ENCODE peak calls at places on chromosomes 1 and 21, in seven cellular contexts. One of them, this sample, is unnamed.
A peak's percentile ranks its signal among the peaks of the same experiment; 100 is the strongest.

GRCh38 chr1:25692560-25692959 is 76.0 kb downstream of the MAN1C1 start:
- DNase-seq in Karpas-422: peak; percentile 63
- DNase-seq in HCT116: no peak
- DNase-seq in GM23248: no peak
- DNase-seq in PC-3: no peak
- DNase-seq in OCI-LY7: peak; percentile 46
- DNase-seq in PC-9: no peak
- DNase-seq in this sample: no peak

GRCh38 chr1:45499415-45499769 is 481 bp downstream of the CCDC163 start:
- DNase-seq in HCT116: no peak
- DNase-seq in GM23248: no peak
- DNase-seq in OCI-LY7: peak; percentile 59
- DNase-seq in Karpas-422: peak; percentile 66
- DNase-seq in PC-9: no peak
- DNase-seq in PC-3: no peak
- DNase-seq in this sample: no peak

GRCh38 chr1:9133870-9134269 is 5.0 kb upstream of the GPR157 start:
- DNase-seq in HCT116: no peak
- DNase-seq in GM23248: no peak
- DNase-seq in PC-3: no peak
- DNase-seq in PC-9: no peak
- DNase-seq in OCI-LY7: no peak
- DNase-seq in Karpas-422: no peak
- DNase-seq in this sample: no peak

GRCh38 chr1:1020000-1020404 is at the start of gene AGRN:
- DNase-seq in OCI-LY7: no peak
- DNase-seq in PC-9: peak; percentile 57
- DNase-seq in PC-3: no peak
- DNase-seq in Karpas-422: peak; percentile 67
- DNase-seq in HCT116: no peak
- DNase-seq in GM23248: peak; percentile 60
- DNase-seq in this sample: peak; percentile 19

GRCh38 chr1:177185209-177185608 is 14.5 kb downstream of the BRINP2 start:
- DNase-seq in Karpas-422: peak; percentile 45
- DNase-seq in GM23248: peak; percentile 46
- DNase-seq in PC-3: peak; percentile 52
- DNase-seq in PC-9: no peak
- DNase-seq in HCT116: peak; percentile 1
- DNase-seq in OCI-LY7: no peak
- DNase-seq in this sample: no peak

GRCh38 chr1:110337704-110338199 is 1.4 kb upstream of the RBM15 start:
- DNase-seq in PC-9: peak; percentile 22
- DNase-seq in Karpas-422: peak; percentile 80
- DNase-seq in PC-3: no peak
- DNase-seq in GM23248: peak; percentile 49
- DNase-seq in OCI-LY7: peak; percentile 69
- DNase-seq in HCT116: no peak
- DNase-seq in this sample: peak; percentile 41

GRCh38 chr1:34781071-34781843 is at the start of gene GJB3:
- DNase-seq in GM23248: peak; percentile 60
- DNase-seq in OCI-LY7: no peak
- DNase-seq in PC-9: peak; percentile 70
- DNase-seq in PC-3: peak; percentile 73
- DNase-seq in HCT116: no peak
- DNase-seq in Karpas-422: no peak
- DNase-seq in this sample: no peak

GRCh38 chr1:159826436-159827101 is at the start of gene SLAMF8:
- DNase-seq in Karpas-422: no peak
- DNase-seq in PC-3: no peak
- DNase-seq in GM23248: peak; percentile 40
- DNase-seq in HCT116: no peak
- DNase-seq in OCI-LY7: no peak
- DNase-seq in PC-9: no peak
- DNase-seq in this sample: no peak

GRCh38 chr1:34929853-34930701 is 627 bp upstream of the DLGAP3 start:
- DNase-seq in OCI-LY7: no peak
- DNase-seq in HCT116: no peak
- DNase-seq in PC-3: no peak
- DNase-seq in GM23248: no peak
- DNase-seq in Karpas-422: no peak
- DNase-seq in PC-9: no peak
- DNase-seq in this sample: no peak

GRCh38 chr1:91450260-91450659 is 45.6 kb upstream of the HFM1 start:
- DNase-seq in Karpas-422: no peak
- DNase-seq in GM23248: no peak
- DNase-seq in PC-3: peak; percentile 39
- DNase-seq in PC-9: no peak
- DNase-seq in OCI-LY7: no peak
- DNase-seq in HCT116: no peak
- DNase-seq in this sample: no peak

GRCh38 chr1:203512830-203513578 is 19.1 kb downstream of the OPTC start:
- DNase-seq in OCI-LY7: peak; percentile 18
- DNase-seq in PC-9: peak; percentile 86
- DNase-seq in HCT116: peak; percentile 75
- DNase-seq in GM23248: peak; percentile 98
- DNase-seq in PC-3: peak; percentile 98
- DNase-seq in Karpas-422: no peak
- DNase-seq in this sample: no peak

GRCh38 chr21:36135391-36136094 is 664 bp downstream of the CBR3 start:
- DNase-seq in Karpas-422: no peak
- DNase-seq in GM23248: peak; percentile 89
- DNase-seq in PC-3: peak; percentile 90
- DNase-seq in OCI-LY7: peak; percentile 22
- DNase-seq in HCT116: no peak
- DNase-seq in PC-9: peak; percentile 64
- DNase-seq in this sample: peak; percentile 84

GRCh38 chr1:229223498-229223897 is 47.4 kb upstream of the RAB4A start:
- DNase-seq in GM23248: no peak
- DNase-seq in OCI-LY7: no peak
- DNase-seq in HCT116: no peak
- DNase-seq in PC-3: peak; percentile 44
- DNase-seq in PC-9: peak; percentile 47
- DNase-seq in Karpas-422: no peak
- DNase-seq in this sample: no peak

GRCh38 chr1:93519196-93519825 is 71.4 kb downstream of the FNBP1L start:
- DNase-seq in OCI-LY7: no peak
- DNase-seq in Karpas-422: no peak
- DNase-seq in GM23248: peak; percentile 41
- DNase-seq in PC-9: no peak
- DNase-seq in PC-3: peak; percentile 91
- DNase-seq in HCT116: no peak
- DNase-seq in this sample: no peak

GRCh38 chr21:30769724-30770431 is 14.7 kb upstream of the KRTAP21-1 start:
- DNase-seq in Karpas-422: no peak
- DNase-seq in OCI-LY7: no peak
- DNase-seq in GM23248: no peak
- DNase-seq in HCT116: no peak
- DNase-seq in PC-3: peak; percentile 50
- DNase-seq in PC-9: no peak
- DNase-seq in this sample: no peak

GRCh38 chr1:8031176-8031785 is 5.2 kb upstream of the ERRFI1 start:
- DNase-seq in OCI-LY7: peak; percentile 37
- DNase-seq in HCT116: no peak
- DNase-seq in GM23248: peak; percentile 66
- DNase-seq in PC-9: no peak
- DNase-seq in PC-3: peak; percentile 76
- DNase-seq in Karpas-422: peak; percentile 69
- DNase-seq in this sample: peak; percentile 23

GRCh38 chr1:203201516-203202205 is 15.2 kb upstream of the CHI3L1 start:
- DNase-seq in PC-3: no peak
- DNase-seq in Karpas-422: no peak
- DNase-seq in PC-9: no peak
- DNase-seq in HCT116: no peak
- DNase-seq in OCI-LY7: no peak
- DNase-seq in GM23248: no peak
- DNase-seq in this sample: no peak

GRCh38 chr1:174815474-174815908 is 184.3 kb upstream of the CACYBP start:
- DNase-seq in GM23248: no peak
- DNase-seq in HCT116: no peak
- DNase-seq in OCI-LY7: peak; percentile 70
- DNase-seq in PC-9: no peak
- DNase-seq in PC-3: no peak
- DNase-seq in Karpas-422: no peak
- DNase-seq in this sample: peak; percentile 79

GRCh38 chr1:67020304-67020703 is 33.6 kb downstream of the SLC35D1 start:
- DNase-seq in GM23248: peak; percentile 55
- DNase-seq in PC-3: no peak
- DNase-seq in Karpas-422: no peak
- DNase-seq in HCT116: no peak
- DNase-seq in OCI-LY7: no peak
- DNase-seq in PC-9: no peak
- DNase-seq in this sample: no peak

GRCh38 chr1:91732291-91732953 is 153.5 kb downstream of the TGFBR3 start:
- DNase-seq in OCI-LY7: no peak
- DNase-seq in PC-9: peak; percentile 87
- DNase-seq in GM23248: peak; percentile 91
- DNase-seq in HCT116: peak; percentile 66
- DNase-seq in Karpas-422: no peak
- DNase-seq in PC-3: peak; percentile 89
- DNase-seq in this sample: no peak

GRCh38 chr1:43569175-43569574 is 38.5 kb downstream of the PTPRF start:
- DNase-seq in PC-3: no peak
- DNase-seq in PC-9: no peak
- DNase-seq in OCI-LY7: no peak
- DNase-seq in GM23248: no peak
- DNase-seq in HCT116: no peak
- DNase-seq in Karpas-422: no peak
- DNase-seq in this sample: peak; percentile 53

GRCh38 chr1:224700915-224701531 is 84.9 kb downstream of the CNIH3 start:
- DNase-seq in PC-9: no peak
- DNase-seq in PC-3: peak; percentile 49
- DNase-seq in Karpas-422: peak; percentile 78
- DNase-seq in OCI-LY7: peak; percentile 68
- DNase-seq in HCT116: peak; percentile 24
- DNase-seq in GM23248: peak; percentile 58
- DNase-seq in this sample: peak; percentile 18

GRCh38 chr21:41887682-41888081 is 8.5 kb upstream of the PRDM15 start:
- DNase-seq in GM23248: no peak
- DNase-seq in PC-9: no peak
- DNase-seq in Karpas-422: no peak
- DNase-seq in HCT116: no peak
- DNase-seq in OCI-LY7: no peak
- DNase-seq in PC-3: no peak
- DNase-seq in this sample: no peak

DNA sequence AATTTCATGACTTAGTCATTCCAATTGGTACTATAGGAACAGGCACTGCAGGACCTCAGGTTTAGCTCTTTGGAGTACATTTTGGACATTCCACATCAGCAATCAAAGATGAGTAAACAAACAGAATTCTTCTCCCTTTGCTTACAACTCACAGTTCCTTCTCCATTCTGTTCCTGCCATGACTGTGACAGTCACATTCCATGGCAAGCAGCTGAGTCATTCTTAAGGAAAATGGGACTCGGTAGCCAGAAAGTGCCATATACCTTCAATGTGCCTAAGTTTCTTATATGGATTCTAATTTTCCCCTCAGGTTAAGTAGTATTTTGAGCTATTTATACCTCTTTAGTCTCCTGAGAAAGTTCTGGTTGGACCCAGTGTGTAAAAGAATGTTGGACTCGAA is 25.6 kb downstream of the CRCT1 start:
- DNase-seq in Karpas-422: no peak
- DNase-seq in OCI-LY7: no peak
- DNase-seq in PC-9: no peak
- DNase-seq in HCT116: no peak
- DNase-seq in PC-3: no peak
- DNase-seq in GM23248: no peak
- DNase-seq in this sample: no peak
- H3K9me2 ChIP-seq in Karpas-422: no peaks in the 10 kb centered on the region
- H3K9me2 ChIP-seq in OCI-LY7: no peaks in the 10 kb centered on the region
- H3K9me2 ChIP-seq in PC-9: no peaks in the 10 kb centered on the region
- H3K9me2 ChIP-seq in HCT116: no peaks in the 10 kb centered on the region
- H3K9me2 ChIP-seq in PC-3: no peaks in the 10 kb centered on the region
- H3K9me2 ChIP-seq in GM23248: no peaks in the 10 kb centered on the region
- H3K9me2 ChIP-seq in this sample: no peaks in the 10 kb centered on the region

GRCh38 chr1:11768821-11769220 is 6.8 kb downstream of the C1orf167 start:
- DNase-seq in Karpas-422: no peak
- DNase-seq in PC-3: no peak
- DNase-seq in HCT116: no peak
- DNase-seq in PC-9: no peak
- DNase-seq in GM23248: peak; percentile 22
- DNase-seq in OCI-LY7: no peak
- DNase-seq in this sample: no peak
- H3K9me2 ChIP-seq in Karpas-422: no peaks in the 10 kb centered on the region
- H3K9me2 ChIP-seq in PC-3: no peaks in the 10 kb centered on the region
- H3K9me2 ChIP-seq in HCT116: no peaks in the 10 kb centered on the region
- H3K9me2 ChIP-seq in PC-9: no peaks in the 10 kb centered on the region
- H3K9me2 ChIP-seq in GM23248: no peaks in the 10 kb centered on the region
- H3K9me2 ChIP-seq in OCI-LY7: no peaks in the 10 kb centered on the region
- H3K9me2 ChIP-seq in this sample: no peaks in the 10 kb centered on the region

GRCh38 chr1:181608951-181609350 is 125.6 kb downstream of the CACNA1E start:
- DNase-seq in Karpas-422: no peak
- DNase-seq in OCI-LY7: no peak
- DNase-seq in GM23248: no peak
- DNase-seq in PC-9: no peak
- DNase-seq in PC-3: no peak
- DNase-seq in HCT116: no peak
- DNase-seq in this sample: no peak

GRCh38 chr1:181604482-181604881 is 121.2 kb downstream of the CACNA1E start:
- DNase-seq in Karpas-422: no peak
- DNase-seq in PC-9: no peak
- DNase-seq in HCT116: no peak
- DNase-seq in PC-3: no peak
- DNase-seq in GM23248: no peak
- DNase-seq in OCI-LY7: no peak
- DNase-seq in this sample: no peak

GRCh38 chr1:181603735-181604410 is 120.6 kb downstream of the CACNA1E start:
- DNase-seq in GM23248: no peak
- DNase-seq in PC-9: no peak
- DNase-seq in PC-3: no peak
- DNase-seq in OCI-LY7: no peak
- DNase-seq in HCT116: no peak
- DNase-seq in Karpas-422: no peak
- DNase-seq in this sample: no peak

GRCh38 chr1:181608386-181608785 is 125.1 kb downstream of the CACNA1E start:
- DNase-seq in OCI-LY7: no peak
- DNase-seq in PC-3: no peak
- DNase-seq in Karpas-422: no peak
- DNase-seq in PC-9: no peak
- DNase-seq in HCT116: no peak
- DNase-seq in GM23248: no peak
- DNase-seq in this sample: no peak

DNA sequence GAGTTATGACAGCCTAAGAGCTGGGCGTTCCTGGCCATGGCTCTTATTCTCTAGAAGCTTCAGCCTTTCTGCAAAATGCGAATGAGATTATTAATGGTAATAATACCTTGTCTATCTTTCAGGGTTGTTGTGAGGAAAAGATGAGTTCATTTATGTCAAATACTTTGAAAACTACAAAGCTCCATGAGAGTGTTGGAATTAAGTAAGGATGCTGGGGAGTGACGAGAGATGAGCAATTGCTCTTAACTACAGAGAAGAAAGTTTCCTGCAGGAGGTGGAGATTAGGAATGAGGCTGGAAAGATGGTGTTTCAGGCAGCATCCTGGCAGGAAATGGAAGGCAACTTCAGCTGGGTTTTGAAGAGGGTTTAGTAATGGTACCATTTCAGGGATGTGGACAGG is 124.2 kb downstream of the CACNA1E start:
- DNase-seq in GM23248: no peak
- DNase-seq in HCT116: no peak
- DNase-seq in OCI-LY7: no peak
- DNase-seq in PC-9: no peak
- DNase-seq in Karpas-422: no peak
- DNase-seq in PC-3: no peak
- DNase-seq in this sample: no peak
- H3K9me2 ChIP-seq in GM23248: no peaks in the 10 kb centered on the region
- H3K9me2 ChIP-seq in HCT116: no peaks in the 10 kb centered on the region
- H3K9me2 ChIP-seq in OCI-LY7: no peaks in the 10 kb centered on the region
- H3K9me2 ChIP-seq in PC-9: no peaks in the 10 kb centered on the region
- H3K9me2 ChIP-seq in Karpas-422: no peaks in the 10 kb centered on the region
- H3K9me2 ChIP-seq in PC-3: no peaks in the 10 kb centered on the region
- H3K9me2 ChIP-seq in this sample: no peaks in the 10 kb centered on the region

GRCh38 chr1:114043046-114043445 is 63.8 kb downstream of the OLFML3 start:
- DNase-seq in PC-3: no peak
- DNase-seq in HCT116: no peak
- DNase-seq in Karpas-422: no peak
- DNase-seq in PC-9: no peak
- DNase-seq in GM23248: no peak
- DNase-seq in OCI-LY7: no peak
- DNase-seq in this sample: no peak
- H3K9me2 ChIP-seq in PC-3: no peaks in the 10 kb centered on the region
- H3K9me2 ChIP-seq in HCT116: no peaks in the 10 kb centered on the region
- H3K9me2 ChIP-seq in Karpas-422: no peaks in the 10 kb centered on the region
- H3K9me2 ChIP-seq in PC-9: no peaks in the 10 kb centered on the region
- H3K9me2 ChIP-seq in GM23248: no peaks in the 10 kb centered on the region
- H3K9me2 ChIP-seq in OCI-LY7: no peaks in the 10 kb centered on the region
- H3K9me2 ChIP-seq in this sample: no peaks in the 10 kb centered on the region